ENCODE peak calls at places on chromosome 6, in five cellular contexts. Y is A549, I is heart left ventricle, E is T1000, K is T-cell. N is an unnamed sample.
A peak's percentile ranks its signal among the peaks of the same experiment; 100 is the strongest.

GRCh38 chr6:42450314-42451145 is 1.2 kb downstream of the TRERF1 start:
- DNase-seq in E (no peak), Y (no peak), I (no peak), K (no peak), N (no peak)

GRCh38 chr6:147063469-147064031 is 140.7 kb upstream of the STXBP5 start:
- DNase-seq in K (no peak), Y (no peak), I (no peak), E (no peak), N (peak; percentile 1)

GRCh38 chr6:10511477-10511876 is 9.7 kb upstream of the GCNT2 start:
- DNase-seq in I (peak; percentile 36), Y (no peak), E (no peak), K (no peak), N (no peak)

GRCh38 chr6:91566467-91566866 is 979.6 kb upstream of the MAP3K7 start:
- DNase-seq in Y (no peak), E (no peak), I (no peak), K (no peak), N (no peak)

GRCh38 chr6:35014786-35015185 is 125.7 kb downstream of the ANKS1A start:
- DNase-seq in E (peak; percentile 24), K (no peak), I (no peak), Y (no peak), N (no peak)

GRCh38 chr6:72032056-72032455 is 145.7 kb downstream of the RIMS1 start:
- DNase-seq in Y (no peak), K (no peak), E (no peak), I (no peak), N (peak; percentile 9)

GRCh38 chr6:35136185-35136584 is 5.0 kb downstream of the TCP11 start:
- DNase-seq in I (no peak), E (no peak), Y (no peak), K (no peak), N (no peak)

GRCh38 chr6:169669889-169670288 is 31.9 kb downstream of the WDR27 start:
- DNase-seq in K (no peak), Y (no peak), I (no peak), E (no peak), N (no peak)

GRCh38 chr6:12150812-12151432 is 138.8 kb downstream of the HIVEP1 start:
- DNase-seq in K (no peak), I (no peak), Y (peak; percentile 25), E (no peak), N (peak; percentile 56)